ENCODE peak calls at places on chromosome 16, in eight cellular contexts. M, S, L, V, H, Y, C and Q are unnamed samples. For H3K36me3, the result is how much of the 10 kb centered on the place peaks cover.

GRCh38 chr16:47392114-47392513 is 68.7 kb downstream of the ITFG1 start:
- DNase-seq in M (peak), S (peak), L (no peak), V (no peak), H (no peak), Y (no peak), C (peak), Q (peak)

GRCh38 chr16:17359778-17360177 is 111.0 kb downstream of the XYLT1 start:
- DNase-seq in M (no peak), S (no peak), L (no peak), V (peak), H (no peak), Y (peak), C (peak), Q (no peak)

GRCh38 chr16:55809386-55809785 is 23.5 kb downstream of the CES1 start:
- DNase-seq in M (no peak), S (no peak), L (no peak), V (no peak), H (peak), Y (no peak), C (no peak), Q (no peak)

GRCh38 chr16:16036359-16036792 is 87.0 kb downstream of the ABCC1 start:
- DNase-seq in M (no peak), S (no peak), L (peak), V (no peak), H (no peak), Y (no peak), C (no peak), Q (no peak)

GRCh38 chr16:11581677-11582076 is 5.0 kb downstream of the LITAF start:
- DNase-seq in M (no peak), S (peak), L (no peak), V (no peak), H (peak), Y (no peak), C (no peak), Q (no peak)

GRCh38 chr16:20904507-20905079 is 4.0 kb downstream of the LYRM1 start:
- DNase-seq in M (peak), S (peak), L (no peak), V (no peak), H (no peak), Y (peak), C (peak), Q (peak)

GRCh38 chr16:19290860-19291259 is 5.3 kb downstream of the CLEC19A start:
- DNase-seq in M (no peak), S (no peak), L (peak), V (no peak), H (no peak), Y (no peak), C (no peak), Q (no peak)

GRCh38 chr16:19696961-19697360 is 21.1 kb downstream of the KNOP1 start:
- DNase-seq in M (no peak), S (no peak), L (no peak), V (no peak), H (no peak), Y (no peak), C (no peak), Q (no peak)

GRCh38 chr16:82943371-82943770 is 316.6 kb downstream of the CDH13 start:
- DNase-seq in M (no peak), S (no peak), L (no peak), V (no peak), H (no peak), Y (peak), C (no peak), Q (no peak)

GRCh38 chr16:62738631-62739030 is 702.4 kb upstream of the CDH8 start:
- DNase-seq in M (no peak), S (no peak), L (no peak), V (no peak), H (no peak), Y (no peak), C (no peak), Q (no peak)

GRCh38 chr16:22977294-22977697 is 163.3 kb downstream of the HS3ST2 start:
- DNase-seq in M (peak), S (peak), L (peak), V (no peak), H (peak), Y (peak), C (peak), Q (peak)

GRCh38 chr16:30494709-30495108 is 22.2 kb downstream of the ITGAL start:
- DNase-seq in M (no peak), S (no peak), L (no peak), V (no peak), H (peak), Y (no peak), C (no peak), Q (no peak)

GRCh38 chr16:47924950-47925349 is 230.8 kb downstream of the ABCC12 start:
- DNase-seq in M (no peak), S (no peak), L (no peak), V (no peak), H (no peak), Y (no peak), C (no peak), Q (no peak)

GRCh38 chr16:26595199-26595598 is 471.5 kb upstream of the C16orf82 start:
- DNase-seq in M (no peak), S (no peak), L (no peak), V (no peak), H (no peak), Y (no peak), C (no peak), Q (no peak)

GRCh38 chr16:47503936-47504335 is 42.8 kb downstream of the PHKB start:
- DNase-seq in M (peak), S (no peak), L (no peak), V (no peak), H (no peak), Y (peak), C (no peak), Q (peak)

GRCh38 chr16:56102159-56102798 is 89.0 kb upstream of the GNAO1 start:
- DNase-seq in M (no peak), S (no peak), L (peak), V (peak), H (peak), Y (peak), C (no peak), Q (no peak)

GRCh38 chr16:47142469-47143328 is 1.0 kb downstream of the NETO2 start:
- DNase-seq in M (no peak), S (peak), L (peak), V (peak), H (peak), Y (peak), C (peak), Q (peak)

GRCh38 chr16:87560428-87561199 is 41.7 kb upstream of the JPH3 start:
- DNase-seq in M (peak), S (no peak), L (no peak), V (peak), H (peak), Y (peak), C (peak), Q (peak)

GRCh38 chr16:66894055-66894454 is 13.7 kb downstream of the PDP2 start:
- DNase-seq in M (no peak), S (no peak), L (no peak), V (no peak), H (no peak), Y (no peak), C (no peak), Q (no peak)

GRCh38 chr16:30060354-30061194 is 5.0 kb upstream of the ALDOA start:
- DNase-seq in M (no peak), S (no peak), L (no peak), V (no peak), H (no peak), Y (no peak), C (no peak), Q (no peak)

GRCh38 chr16:2511128-2511785 is 2.5 kb upstream of the ATP6V0C start:
- DNase-seq in M (no peak), S (no peak), L (peak), V (no peak), H (peak), Y (peak), C (no peak), Q (no peak)

GRCh38 chr16:66959645-66960177 is 1.4 kb upstream of the CES3 start:
- DNase-seq in M (no peak), S (no peak), L (no peak), V (no peak), H (no peak), Y (no peak), C (no peak), Q (no peak)

GRCh38 chr16:78659668-78660217 is 560.3 kb downstream of the WWOX start:
- DNase-seq in M (no peak), S (no peak), L (no peak), V (no peak), H (no peak), Y (no peak), C (no peak), Q (no peak)

GRCh38 chr16:21184834-21185233 is 26.4 kb downstream of the LDAF1 start:
- DNase-seq in M (no peak), S (no peak), L (no peak), V (no peak), H (no peak), Y (peak), C (no peak), Q (no peak)

GRCh38 chr16:87041286-87041685 is 275.9 kb downstream of the C16orf95 start:
- DNase-seq in M (no peak), S (no peak), L (no peak), V (no peak), H (no peak), Y (no peak), C (no peak), Q (no peak)

GRCh38 chr16:17304814-17305169 is 166.0 kb downstream of the XYLT1 start:
- DNase-seq in M (no peak), S (no peak), L (no peak), V (no peak), H (no peak), Y (no peak), C (no peak), Q (no peak)

GRCh38 chr16:87965417-87965816 is 14.2 kb downstream of the BANP start:
- DNase-seq in M (no peak), S (no peak), L (no peak), V (no peak), H (peak), Y (no peak), C (no peak), Q (no peak)

GRCh38 chr16:10558746-10559641 is 21.4 kb downstream of the EMP2 start:
- DNase-seq in M (no peak), S (no peak), L (no peak), V (no peak), H (no peak), Y (peak), C (no peak), Q (peak)

GRCh38 chr16:73275024-73275423 is 227.1 kb upstream of the ZFHX3 start:
- DNase-seq in M (no peak), S (no peak), L (no peak), V (no peak), H (no peak), Y (no peak), C (no peak), Q (no peak)

GRCh38 chr16:16019488-16019887 is 70.1 kb downstream of the ABCC1 start:
- DNase-seq in M (peak), S (no peak), L (no peak), V (no peak), H (no peak), Y (peak), C (no peak), Q (peak)

GRCh38 chr16:69513180-69513966 is 52.4 kb upstream of the NFAT5 start:
- DNase-seq in M (no peak), S (no peak), L (no peak), V (no peak), H (peak), Y (peak), C (no peak), Q (peak)

GRCh38 chr16:75196826-75197225 is 10.1 kb downstream of the CTRB2 start:
- DNase-seq in M (no peak), S (no peak), L (no peak), V (no peak), H (no peak), Y (no peak), C (no peak), Q (no peak)

GRCh38 chr16:80300876-80301275 is 239.9 kb upstream of the DYNLRB2 start:
- DNase-seq in M (no peak), S (no peak), L (no peak), V (no peak), H (no peak), Y (peak), C (no peak), Q (no peak)

GRCh38 chr16:66131895-66132294 is 234.6 kb upstream of the CDH5 start:
- DNase-seq in M (no peak), S (no peak), L (no peak), V (no peak), H (no peak), Y (peak), C (no peak), Q (peak)

GRCh38 chr16:17776888-17777287 is 306.1 kb upstream of the XYLT1 start:
- DNase-seq in M (no peak), S (no peak), L (no peak), V (no peak), H (no peak), Y (peak), C (no peak), Q (no peak)

GRCh38 chr16:10923650-10924214 is 18.5 kb downstream of the DEXI start:
- DNase-seq in M (no peak), S (no peak), L (no peak), V (no peak), H (no peak), Y (peak), C (no peak), Q (no peak)

DNA sequence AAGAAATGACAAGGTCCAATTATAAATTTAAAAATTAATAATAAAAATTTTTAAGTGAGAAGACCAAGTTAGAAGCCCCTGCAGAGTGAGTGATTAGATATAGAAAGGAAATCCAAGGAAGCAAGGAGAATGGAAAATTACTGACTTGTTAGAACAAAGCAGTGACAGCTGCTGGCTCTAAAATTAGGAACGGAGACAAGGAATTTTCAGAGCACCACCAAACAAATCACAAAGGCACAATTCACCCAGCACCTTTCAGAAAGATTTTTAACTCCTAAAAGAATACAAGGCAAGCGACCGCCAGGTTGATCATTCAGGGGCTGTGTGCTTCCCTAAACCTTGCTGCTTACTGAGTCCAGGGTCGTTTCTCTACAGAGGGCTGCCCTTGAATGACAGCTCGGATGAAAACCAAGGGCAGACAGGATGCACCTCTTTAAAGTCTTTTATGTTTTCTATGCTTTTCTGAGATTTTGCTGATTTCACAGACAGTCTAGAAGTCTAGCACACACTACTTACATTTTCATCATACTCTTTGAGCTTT is 45.4 kb upstream of the GINS3 start:
- DNase-seq in M (no peak), S (no peak), L (no peak), V (no peak), H (no peak), Y (no peak), C (no peak), Q (no peak)
- TF ChIP-seq EZH2phosphoT487 in M (no peak), S (no peak), L (no peak), V (no peak), H (no peak), Y (no peak), C (no peak), Q (no peak)

GRCh38 chr16:1503110-1503955 is 10.2 kb downstream of the TELO2 start:
- DNase-seq in M (no peak), S (no peak), L (no peak), V (no peak), H (no peak), Y (no peak), C (no peak), Q (no peak)

GRCh38 chr16:1506494-1507213 is 13.5 kb downstream of the TELO2 start:
- DNase-seq in M (no peak), S (no peak), L (no peak), V (no peak), H (no peak), Y (no peak), C (no peak), Q (no peak)

GRCh38 chr16:1508494-1509167 is 15.5 kb downstream of the TELO2 start:
- DNase-seq in M (no peak), S (no peak), L (no peak), V (no peak), H (no peak), Y (no peak), C (no peak), Q (no peak)

GRCh38 chr16:1505073-1505844 is 12.1 kb downstream of the TELO2 start:
- DNase-seq in M (no peak), S (no peak), L (no peak), V (no peak), H (no peak), Y (no peak), C (no peak), Q (no peak)

GRCh38 chr16:1505912-1506311 is 12.8 kb downstream of the TELO2 start:
- DNase-seq in M (no peak), S (no peak), L (no peak), V (no peak), H (no peak), Y (no peak), C (no peak), Q (no peak)
- H3K36me3 ChIP-seq in M (under half), S (under half), L (under half), V (under half), H (under half), Y (under half), C (under half), Q (under half)

GRCh38 chr16:24609740-24610420 is 70.5 kb downstream of the RBBP6 start:
- DNase-seq in M (no peak), S (no peak), L (peak), V (peak), H (peak), Y (peak), C (no peak), Q (no peak)
- TF ChIP-seq EZH2phosphoT487 in M (no peak), S (no peak), L (no peak), V (no peak), H (no peak), Y (no peak), C (no peak), Q (no peak)

DNA sequence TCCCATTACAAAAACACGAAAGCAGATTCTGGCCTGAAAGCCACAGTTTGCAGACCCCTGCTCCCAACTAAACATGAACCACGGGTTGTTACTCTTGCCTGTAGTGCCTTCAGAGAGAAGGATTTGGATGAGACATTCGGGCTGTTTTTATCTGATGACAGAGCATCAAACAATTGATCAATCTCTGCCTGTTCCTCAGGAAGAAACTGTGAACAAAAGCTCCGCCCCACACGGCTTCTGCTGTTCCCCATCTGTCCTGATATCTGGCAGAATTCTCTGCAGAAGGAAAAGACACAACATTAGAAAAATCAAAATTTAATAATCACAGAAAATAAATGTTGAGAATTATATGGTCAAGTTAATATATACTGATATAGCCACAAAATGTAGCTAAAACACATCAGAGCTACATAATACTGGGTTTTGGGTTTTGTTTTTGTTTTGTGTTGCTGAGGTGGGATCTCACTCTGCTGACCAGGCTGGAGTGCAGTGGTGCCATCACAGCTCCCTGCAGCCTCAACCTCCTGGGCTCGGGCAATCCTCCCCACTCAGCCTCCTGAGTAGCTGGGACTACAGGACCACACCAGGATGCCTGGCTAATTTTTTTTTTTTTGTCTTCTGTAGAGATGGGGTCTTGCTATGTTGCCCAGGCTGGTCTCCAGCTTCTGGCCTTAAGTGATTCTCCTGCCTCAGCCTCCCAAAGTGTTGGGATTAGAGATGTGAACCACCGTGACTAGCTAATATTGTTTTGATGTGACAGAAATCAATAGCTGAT is 6.4 kb downstream of the MEAK7 start:
- DNase-seq in M (no peak), S (no peak), L (no peak), V (no peak), H (no peak), Y (no peak), C (no peak), Q (no peak)
- H3K36me3 ChIP-seq in M (half or more), S (under half), L (under half), V (under half), H (under half), Y (half or more), C (under half), Q (under half)

DNA sequence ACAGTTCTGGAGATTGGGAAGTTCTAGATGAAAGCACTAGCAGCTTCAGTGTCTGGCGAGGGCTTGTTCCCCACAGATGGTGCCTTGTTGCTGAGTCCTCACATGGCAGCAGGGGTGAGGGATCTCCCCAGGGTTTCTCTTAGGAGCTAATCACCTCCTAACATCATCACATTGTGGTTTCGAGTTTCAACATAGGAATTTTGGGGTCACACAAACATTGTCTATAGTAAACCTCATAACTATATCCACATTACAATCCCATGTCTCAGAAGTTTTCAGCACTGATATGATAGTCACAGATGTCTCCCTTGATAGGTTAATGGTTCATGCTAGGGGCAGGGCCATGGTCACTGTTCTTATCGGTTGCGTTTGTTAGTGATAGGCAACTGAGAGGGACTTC is 13.8 kb downstream of the CLUAP1 start:
- DNase-seq in M (no peak), S (no peak), L (no peak), V (no peak), H (no peak), Y (peak), C (no peak), Q (no peak)
- TF ChIP-seq EZH2phosphoT487 in M (no peak), S (no peak), L (no peak), V (no peak), H (no peak), Y (no peak), C (no peak), Q (no peak)

DNA sequence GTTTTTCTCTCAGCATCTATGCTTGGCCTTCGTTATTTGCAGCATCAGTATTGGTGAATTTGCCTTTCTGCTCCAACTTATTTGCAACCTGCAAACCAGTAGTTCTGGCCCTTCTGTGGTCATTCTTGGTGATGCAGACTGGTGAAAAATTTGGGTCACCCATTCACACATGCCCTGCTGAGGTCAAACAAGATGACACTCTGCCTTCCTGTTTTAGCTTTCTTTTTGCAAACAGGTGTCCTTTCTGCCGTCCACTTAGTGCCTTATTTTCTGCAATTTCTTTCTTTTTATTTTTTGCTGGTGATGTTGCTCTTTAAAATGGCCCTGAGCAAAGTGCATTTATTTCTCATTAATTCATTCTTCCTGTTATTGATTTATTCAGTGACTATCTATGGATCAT is 31.3 kb downstream of the PLCG2 start:
- DNase-seq in M (no peak), S (peak), L (no peak), V (no peak), H (no peak), Y (no peak), C (no peak), Q (no peak)
- H3K36me3 ChIP-seq in M (under half), S (under half), L (under half), V (under half), H (under half), Y (under half), C (half or more), Q (under half)

GRCh38 chr16:14284930-14285541 is 213.9 kb downstream of the MRTFB start:
- DNase-seq in M (peak), S (peak), L (peak), V (no peak), H (peak), Y (peak), C (peak), Q (peak)

GRCh38 chr16:14283786-14284185 is 212.7 kb downstream of the MRTFB start:
- DNase-seq in M (no peak), S (no peak), L (no peak), V (no peak), H (peak), Y (no peak), C (no peak), Q (no peak)

GRCh38 chr16:14286381-14287230 is 215.5 kb downstream of the MRTFB start:
- DNase-seq in M (no peak), S (no peak), L (peak), V (no peak), H (peak), Y (peak), C (peak), Q (no peak)

GRCh38 chr16:14285542-14286380 is 214.6 kb downstream of the MRTFB start:
- DNase-seq in M (peak), S (peak), L (peak), V (peak), H (peak), Y (peak), C (peak), Q (peak)

GRCh38 chr16:14284371-14284770 is 213.3 kb downstream of the MRTFB start:
- DNase-seq in M (no peak), S (no peak), L (peak), V (no peak), H (peak), Y (no peak), C (peak), Q (no peak)
- TF ChIP-seq EZH2phosphoT487 in M (no peak), S (no peak), L (no peak), V (no peak), H (no peak), Y (no peak), C (no peak), Q (no peak)